ENCODE peak calls at places on chromosomes 3 and 15, in four cellular contexts. H is IMR-90, S is H9, C is transverse colon. G is an unnamed sample. For H3K27me3, the result is how much of the 10 kb centered on the place peaks cover.

GRCh38 chr3:17742837-17743659 is 617 bp upstream of the TBC1D5 start:
- DNase-seq in H (peak), S (peak), C (no peak), G (no peak)

GRCh38 chr15:72280751-72281150 is 8.4 kb upstream of the PARP6 start:
- DNase-seq in H (no peak), S (no peak), C (no peak), G (no peak)

GRCh38 chr3:56855856-56856538 is 54.2 kb upstream of the ARHGEF3 start:
- DNase-seq in H (no peak), S (peak), C (peak), G (peak)

GRCh38 chr3:69671082-69671952 is 67.9 kb upstream of the MITF start:
- DNase-seq in H (peak), S (no peak), C (no peak), G (peak)

GRCh38 chr3:193996641-193997089 is 139.3 kb upstream of the HES1 start:
- DNase-seq in H (no peak), S (no peak), C (no peak), G (peak)

GRCh38 chr15:91073768-91074167 is 26.3 kb upstream of the SV2B start:
- DNase-seq in H (no peak), S (no peak), C (no peak), G (no peak)

GRCh38 chr15:81133782-81134461 is at the start of gene CFAP161:
- DNase-seq in H (peak), S (peak), C (peak), G (peak)

GRCh38 chr15:69160976-69161877 is 792 bp downstream of the GLCE start:
- DNase-seq in H (peak), S (peak), C (peak), G (no peak)

GRCh38 chr3:775178-775885 is 317.5 kb upstream of the CNTN6 start:
- DNase-seq in H (no peak), S (no peak), C (no peak), G (no peak)

GRCh38 chr3:77096966-77097890 is 57.3 kb downstream of the ROBO2 start:
- DNase-seq in H (peak), S (no peak), C (no peak), G (no peak)

GRCh38 chr15:55916666-55917409 is 76.6 kb downstream of the NEDD4 start:
- DNase-seq in H (peak), S (no peak), C (no peak), G (no peak)

GRCh38 chr3:19399356-19399755 is 251.0 kb downstream of the KCNH8 start:
- DNase-seq in H (no peak), S (no peak), C (no peak), G (no peak)

GRCh38 chr15:49468440-49468839 is 45.4 kb downstream of the FGF7 start:
- DNase-seq in H (peak), S (no peak), C (no peak), G (no peak)

GRCh38 chr15:80906159-80906775 is 83.4 kb downstream of the MESD start:
- DNase-seq in H (peak), S (no peak), C (no peak), G (no peak)

GRCh38 chr3:123336441-123336851 is 112.4 kb downstream of the ADCY5 start:
- DNase-seq in H (no peak), S (no peak), C (no peak), G (no peak)

GRCh38 chr3:127915115-127915936 is at the start of gene KBTBD12:
- DNase-seq in H (no peak), S (peak), C (peak), G (no peak)

GRCh38 chr3:118401887-118402286 is 632.8 kb downstream of the IGSF11 start:
- DNase-seq in H (no peak), S (no peak), C (no peak), G (no peak)

GRCh38 chr15:41483115-41483514 is 10.6 kb upstream of the ITPKA start:
- DNase-seq in H (no peak), S (no peak), C (no peak), G (no peak)

GRCh38 chr3:195100903-195101591 is 169.9 kb downstream of the XXYLT1 start:
- DNase-seq in H (peak), S (no peak), C (peak), G (no peak)

GRCh38 chr3:169552533-169552932 is 111.0 kb downstream of the MECOM start:
- DNase-seq in H (peak), S (no peak), C (no peak), G (no peak)

GRCh38 chr3:41158947-41159346 is 40.4 kb upstream of the CTNNB1 start:
- DNase-seq in H (no peak), S (no peak), C (peak), G (no peak)

GRCh38 chr15:63000706-63001105 is 41.8 kb upstream of the TPM1 start:
- DNase-seq in H (no peak), S (no peak), C (no peak), G (no peak)

GRCh38 chr15:64566629-64567427 is 106.5 kb downstream of the ZNF609 start:
- DNase-seq in H (no peak), S (no peak), C (no peak), G (no peak)

GRCh38 chr3:112979244-112979832 is 4.4 kb upstream of the CD200R1 start:
- DNase-seq in H (peak), S (no peak), C (no peak), G (no peak)

GRCh38 chr3:81788650-81789049 is 27.2 kb upstream of the GBE1 start:
- DNase-seq in H (no peak), S (no peak), C (no peak), G (no peak)

GRCh38 chr3:192870785-192871184 is 46.9 kb downstream of the MB21D2 start:
- DNase-seq in H (no peak), S (no peak), C (no peak), G (no peak)

GRCh38 chr15:33934396-33934795 is 33.9 kb upstream of the CHRM5 start:
- DNase-seq in H (peak), S (no peak), C (no peak), G (no peak)

GRCh38 chr3:120033594-120033993 is 60.7 kb downstream of the GSK3B start:
- DNase-seq in H (no peak), S (no peak), C (no peak), G (no peak)
- H3K27me3 ChIP-seq in H (under half), S (under half), C (under half), G (under half)

GRCh38 chr15:89385596-89386242 is 51.1 kb upstream of the POLG start:
- DNase-seq in H (no peak), S (no peak), C (no peak), G (no peak)
- H3K27me3 ChIP-seq in H (half or more), S (under half), C (under half), G (under half)

GRCh38 chr15:66403323-66403722 is 16.6 kb downstream of the MAP2K1 start:
- DNase-seq in H (no peak), S (no peak), C (no peak), G (no peak)
- H3K27me3 ChIP-seq in H (under half), S (under half), C (under half), G (under half)

DNA sequence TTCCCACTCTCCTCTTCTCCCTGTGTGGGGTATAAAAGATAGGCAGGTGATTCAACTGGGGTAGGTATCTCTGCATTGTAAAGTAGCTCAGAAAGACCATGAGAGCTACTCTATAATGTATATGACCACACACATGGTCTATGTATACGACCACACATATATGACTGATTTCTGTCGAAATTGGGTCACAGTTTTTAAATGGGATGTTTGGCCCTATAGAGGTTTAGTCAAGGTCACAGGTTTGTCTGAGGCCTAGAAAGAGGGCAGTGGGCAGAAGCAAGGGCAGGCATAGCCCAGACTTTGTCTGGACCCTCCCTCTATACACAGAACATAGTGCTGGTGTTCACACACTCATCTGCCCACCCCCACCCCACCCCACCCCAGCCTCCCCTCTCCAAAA is 4.4 kb downstream of the LAMP3 start:
- DNase-seq in H (no peak), S (no peak), C (no peak), G (no peak)
- H3K27me3 ChIP-seq in H (under half), S (under half), C (under half), G (under half)

GRCh38 chr3:156516951-156517350 is 38.0 kb downstream of the SSR3 start:
- DNase-seq in H (no peak), S (no peak), C (no peak), G (no peak)
- H3K27me3 ChIP-seq in H (under half), S (under half), C (under half), G (under half)

DNA sequence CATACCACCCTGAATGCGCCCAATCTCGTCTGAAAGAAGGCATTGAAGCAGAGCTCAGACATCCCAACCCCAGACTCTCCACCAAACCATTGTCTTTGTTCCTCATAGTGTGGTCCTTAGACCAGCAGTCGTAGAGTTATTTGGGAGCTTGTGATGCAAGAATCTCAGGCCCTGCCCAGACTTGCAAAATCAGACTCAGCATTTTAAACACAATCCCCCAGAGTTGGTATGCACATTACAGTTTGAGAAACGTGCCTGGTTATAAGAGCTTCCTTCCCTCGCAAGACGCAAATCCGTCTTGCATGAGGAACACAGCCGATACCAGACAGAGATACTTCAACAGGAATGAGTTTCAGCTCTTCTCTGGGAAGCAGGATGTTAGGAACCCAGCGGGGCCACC is 38.9 kb upstream of the IREB2 start:
- DNase-seq in H (no peak), S (no peak), C (no peak), G (no peak)
- H3K27me3 ChIP-seq in H (under half), S (under half), C (under half), G (under half)

GRCh38 chr15:76345269-76345879 is 8.8 kb downstream of the ISL2 start:
- DNase-seq in H (no peak), S (no peak), C (no peak), G (no peak)

GRCh38 chr15:76342382-76343201 is 6.0 kb downstream of the ISL2 start:
- DNase-seq in H (no peak), S (peak), C (peak), G (no peak)

GRCh38 chr15:76342046-76342381 is 5.4 kb downstream of the ISL2 start:
- DNase-seq in H (no peak), S (peak), C (no peak), G (no peak)

GRCh38 chr15:76341366-76342045 is 4.9 kb downstream of the ISL2 start:
- DNase-seq in H (no peak), S (peak), C (peak), G (no peak)

GRCh38 chr15:76343313-76343996 is 6.9 kb downstream of the ISL2 start:
- DNase-seq in H (no peak), S (no peak), C (no peak), G (no peak)
- H3K27me3 ChIP-seq in H (under half), S (half or more), C (half or more), G (half or more)

GRCh38 chr3:14311722-14312121 is 90.7 kb upstream of the SLC6A6 start:
- DNase-seq in H (no peak), S (no peak), C (no peak), G (no peak)

GRCh38 chr3:14317057-14317553 is 85.3 kb upstream of the SLC6A6 start:
- DNase-seq in H (no peak), S (no peak), C (no peak), G (no peak)

GRCh38 chr3:14307953-14308352 is 94.5 kb upstream of the SLC6A6 start:
- DNase-seq in H (no peak), S (no peak), C (no peak), G (no peak)

GRCh38 chr3:14312375-14312774 is 90.0 kb upstream of the SLC6A6 start:
- DNase-seq in H (no peak), S (no peak), C (no peak), G (no peak)
- H3K27me3 ChIP-seq in H (half or more), S (under half), C (under half), G (under half)